ENCODE peak calls at places on chromosomes 4 and X, in eight cellular contexts. One of them, this sample, is unnamed.

GRCh38 chr4:100421356-100421978 is 96.4 kb downstream of the EMCN start:
- DNase-seq in neural crest cell: no peak
- DNase-seq in NCI-H2081 treated with DMSO at 0.1 percent for 48 hours: no peak
- DNase-seq in hippocampal formation: no peak
- DNase-seq in H4: peak; percentile 50
- DNase-seq in iris pigment epithelial cell: peak; percentile 55
- DNase-seq in cardiac muscle cell: peak; percentile 11
- DNase-seq in activated gamma-delta T cell treated with Interleukin-2 at 50 U/mL for 16 hours: no peak
- DNase-seq in this sample: peak; percentile 67

GRCh38 chr4:37765741-37766140 is 60.7 kb upstream of the PGM2 start:
- DNase-seq in neural crest cell: no peak
- DNase-seq in NCI-H2081 treated with DMSO at 0.1 percent for 48 hours: no peak
- DNase-seq in hippocampal formation: no peak
- DNase-seq in H4: no peak
- DNase-seq in iris pigment epithelial cell: no peak
- DNase-seq in cardiac muscle cell: no peak
- DNase-seq in activated gamma-delta T cell treated with Interleukin-2 at 50 U/mL for 16 hours: no peak
- DNase-seq in this sample: no peak

GRCh38 chr4:17810260-17811077 is at the start of the genes DCAF16 and NCAPG:
- DNase-seq in neural crest cell: peak; percentile 99
- DNase-seq in NCI-H2081 treated with DMSO at 0.1 percent for 48 hours: peak; percentile 97
- DNase-seq in hippocampal formation: peak; percentile 98
- DNase-seq in H4: peak; percentile 99
- DNase-seq in iris pigment epithelial cell: peak; percentile 99
- DNase-seq in cardiac muscle cell: peak; percentile 100
- DNase-seq in activated gamma-delta T cell treated with Interleukin-2 at 50 U/mL for 16 hours: peak; percentile 99
- DNase-seq in this sample: peak; percentile 99

GRCh38 chr4:7070729-7071511 is 3.1 kb upstream of the GRPEL1 start:
- DNase-seq in neural crest cell: peak; percentile 83
- DNase-seq in NCI-H2081 treated with DMSO at 0.1 percent for 48 hours: peak; percentile 39
- DNase-seq in hippocampal formation: peak; percentile 66
- DNase-seq in H4: peak; percentile 75
- DNase-seq in iris pigment epithelial cell: peak; percentile 52
- DNase-seq in cardiac muscle cell: peak; percentile 84
- DNase-seq in activated gamma-delta T cell treated with Interleukin-2 at 50 U/mL for 16 hours: peak; percentile 87
- DNase-seq in this sample: peak; percentile 66

GRCh38 chr4:38681283-38682066 is 17.5 kb downstream of the KLF3 start:
- DNase-seq in neural crest cell: no peak
- DNase-seq in NCI-H2081 treated with DMSO at 0.1 percent for 48 hours: no peak
- DNase-seq in hippocampal formation: no peak
- DNase-seq in H4: no peak
- DNase-seq in iris pigment epithelial cell: peak; percentile 90
- DNase-seq in cardiac muscle cell: no peak
- DNase-seq in activated gamma-delta T cell treated with Interleukin-2 at 50 U/mL for 16 hours: no peak
- DNase-seq in this sample: peak; percentile 83

GRCh38 chrX:150167482-150168324 is 195.4 kb upstream of the MAMLD1 start:
- DNase-seq in neural crest cell: no peak
- DNase-seq in NCI-H2081 treated with DMSO at 0.1 percent for 48 hours: no peak
- DNase-seq in hippocampal formation: no peak
- DNase-seq in H4: no peak
- DNase-seq in iris pigment epithelial cell: no peak
- DNase-seq in cardiac muscle cell: no peak
- DNase-seq in activated gamma-delta T cell treated with Interleukin-2 at 50 U/mL for 16 hours: no peak
- DNase-seq in this sample: no peak

GRCh38 chrX:140507982-140508305 is 3.1 kb upstream of the SOX3 start:
- DNase-seq in neural crest cell: peak; percentile 74
- DNase-seq in NCI-H2081 treated with DMSO at 0.1 percent for 48 hours: no peak
- DNase-seq in hippocampal formation: peak; percentile 23
- DNase-seq in H4: no peak
- DNase-seq in iris pigment epithelial cell: no peak
- DNase-seq in cardiac muscle cell: peak; percentile 64
- DNase-seq in activated gamma-delta T cell treated with Interleukin-2 at 50 U/mL for 16 hours: no peak
- DNase-seq in this sample: no peak

GRCh38 chr4:94488667-94489066 is 36.9 kb downstream of the PDLIM5 start:
- DNase-seq in neural crest cell: no peak
- DNase-seq in NCI-H2081 treated with DMSO at 0.1 percent for 48 hours: no peak
- DNase-seq in hippocampal formation: no peak
- DNase-seq in H4: peak; percentile 95
- DNase-seq in iris pigment epithelial cell: peak; percentile 85
- DNase-seq in cardiac muscle cell: no peak
- DNase-seq in activated gamma-delta T cell treated with Interleukin-2 at 50 U/mL for 16 hours: no peak
- DNase-seq in this sample: peak; percentile 52

GRCh38 chr4:85362550-85362949 is 112.4 kb upstream of the ARHGAP24 start:
- DNase-seq in neural crest cell: no peak
- DNase-seq in NCI-H2081 treated with DMSO at 0.1 percent for 48 hours: no peak
- DNase-seq in hippocampal formation: no peak
- DNase-seq in H4: no peak
- DNase-seq in iris pigment epithelial cell: no peak
- DNase-seq in cardiac muscle cell: no peak
- DNase-seq in activated gamma-delta T cell treated with Interleukin-2 at 50 U/mL for 16 hours: no peak
- DNase-seq in this sample: no peak

GRCh38 chr4:142940614-142941013 is 94.5 kb upstream of the INPP4B start:
- DNase-seq in neural crest cell: no peak
- DNase-seq in NCI-H2081 treated with DMSO at 0.1 percent for 48 hours: peak; percentile 79
- DNase-seq in hippocampal formation: no peak
- DNase-seq in H4: no peak
- DNase-seq in iris pigment epithelial cell: no peak
- DNase-seq in cardiac muscle cell: no peak
- DNase-seq in activated gamma-delta T cell treated with Interleukin-2 at 50 U/mL for 16 hours: no peak
- DNase-seq in this sample: no peak

GRCh38 chr4:54567327-54567726 is 90.4 kb upstream of the KIT start:
- DNase-seq in neural crest cell: no peak
- DNase-seq in NCI-H2081 treated with DMSO at 0.1 percent for 48 hours: no peak
- DNase-seq in hippocampal formation: no peak
- DNase-seq in H4: no peak
- DNase-seq in iris pigment epithelial cell: no peak
- DNase-seq in cardiac muscle cell: no peak
- DNase-seq in activated gamma-delta T cell treated with Interleukin-2 at 50 U/mL for 16 hours: no peak
- DNase-seq in this sample: no peak

GRCh38 chrX:87805829-87806490 is 288.4 kb downstream of the KLHL4 start:
- DNase-seq in neural crest cell: no peak
- DNase-seq in NCI-H2081 treated with DMSO at 0.1 percent for 48 hours: no peak
- DNase-seq in hippocampal formation: no peak
- DNase-seq in H4: peak; percentile 1
- DNase-seq in iris pigment epithelial cell: no peak
- DNase-seq in cardiac muscle cell: peak; percentile 53
- DNase-seq in activated gamma-delta T cell treated with Interleukin-2 at 50 U/mL for 16 hours: no peak
- DNase-seq in this sample: peak; percentile 0

GRCh38 chr4:42750091-42750490 is 93.2 kb upstream of the ATP8A1 start:
- DNase-seq in neural crest cell: no peak
- DNase-seq in NCI-H2081 treated with DMSO at 0.1 percent for 48 hours: no peak
- DNase-seq in hippocampal formation: no peak
- DNase-seq in H4: no peak
- DNase-seq in iris pigment epithelial cell: no peak
- DNase-seq in cardiac muscle cell: peak; percentile 45
- DNase-seq in activated gamma-delta T cell treated with Interleukin-2 at 50 U/mL for 16 hours: peak; percentile 32
- DNase-seq in this sample: peak; percentile 0

GRCh38 chr4:145298885-145299284 is 118.5 kb upstream of the OTUD4 start:
- DNase-seq in neural crest cell: no peak
- DNase-seq in NCI-H2081 treated with DMSO at 0.1 percent for 48 hours: no peak
- DNase-seq in hippocampal formation: no peak
- DNase-seq in H4: no peak
- DNase-seq in iris pigment epithelial cell: no peak
- DNase-seq in cardiac muscle cell: no peak
- DNase-seq in activated gamma-delta T cell treated with Interleukin-2 at 50 U/mL for 16 hours: no peak
- DNase-seq in this sample: no peak

GRCh38 chrX:47563801-47564315 is 2.9 kb downstream of the ARAF start:
- DNase-seq in neural crest cell: no peak
- DNase-seq in NCI-H2081 treated with DMSO at 0.1 percent for 48 hours: no peak
- DNase-seq in hippocampal formation: no peak
- DNase-seq in H4: no peak
- DNase-seq in iris pigment epithelial cell: peak; percentile 89
- DNase-seq in cardiac muscle cell: no peak
- DNase-seq in activated gamma-delta T cell treated with Interleukin-2 at 50 U/mL for 16 hours: no peak
- DNase-seq in this sample: peak; percentile 69

GRCh38 chrX:140274761-140275525 is 229.9 kb downstream of the SOX3 start:
- DNase-seq in neural crest cell: no peak
- DNase-seq in NCI-H2081 treated with DMSO at 0.1 percent for 48 hours: no peak
- DNase-seq in hippocampal formation: no peak
- DNase-seq in H4: peak; percentile 69
- DNase-seq in iris pigment epithelial cell: peak; percentile 38
- DNase-seq in cardiac muscle cell: no peak
- DNase-seq in activated gamma-delta T cell treated with Interleukin-2 at 50 U/mL for 16 hours: no peak
- DNase-seq in this sample: peak; percentile 2

GRCh38 chr4:120007171-120007894 is 59.3 kb downstream of the MAD2L1 start:
- DNase-seq in neural crest cell: no peak
- DNase-seq in NCI-H2081 treated with DMSO at 0.1 percent for 48 hours: no peak
- DNase-seq in hippocampal formation: no peak
- DNase-seq in H4: peak; percentile 68
- DNase-seq in iris pigment epithelial cell: peak; percentile 92
- DNase-seq in cardiac muscle cell: no peak
- DNase-seq in activated gamma-delta T cell treated with Interleukin-2 at 50 U/mL for 16 hours: no peak
- DNase-seq in this sample: peak; percentile 70

GRCh38 chr4:165548702-165549101 is 169.9 kb downstream of the CPE start:
- DNase-seq in neural crest cell: no peak
- DNase-seq in NCI-H2081 treated with DMSO at 0.1 percent for 48 hours: no peak
- DNase-seq in hippocampal formation: no peak
- DNase-seq in H4: no peak
- DNase-seq in iris pigment epithelial cell: no peak
- DNase-seq in cardiac muscle cell: no peak
- DNase-seq in activated gamma-delta T cell treated with Interleukin-2 at 50 U/mL for 16 hours: no peak
- DNase-seq in this sample: peak; percentile 49

GRCh38 chrX:43973249-43973672 is at the start of gene NDP:
- DNase-seq in neural crest cell: no peak
- DNase-seq in NCI-H2081 treated with DMSO at 0.1 percent for 48 hours: no peak
- DNase-seq in hippocampal formation: peak; percentile 49
- DNase-seq in H4: no peak
- DNase-seq in iris pigment epithelial cell: peak; percentile 9
- DNase-seq in cardiac muscle cell: peak; percentile 16
- DNase-seq in activated gamma-delta T cell treated with Interleukin-2 at 50 U/mL for 16 hours: no peak
- DNase-seq in this sample: peak; percentile 16

GRCh38 chr4:154528866-154529265 is 21.3 kb downstream of the PLRG1 start:
- DNase-seq in neural crest cell: no peak
- DNase-seq in NCI-H2081 treated with DMSO at 0.1 percent for 48 hours: no peak
- DNase-seq in hippocampal formation: no peak
- DNase-seq in H4: no peak
- DNase-seq in iris pigment epithelial cell: no peak
- DNase-seq in cardiac muscle cell: no peak
- DNase-seq in activated gamma-delta T cell treated with Interleukin-2 at 50 U/mL for 16 hours: no peak
- DNase-seq in this sample: peak; percentile 45

GRCh38 chr4:91057871-91058270 is 930.7 kb downstream of the CCSER1 start:
- DNase-seq in neural crest cell: no peak
- DNase-seq in NCI-H2081 treated with DMSO at 0.1 percent for 48 hours: no peak
- DNase-seq in hippocampal formation: no peak
- DNase-seq in H4: no peak
- DNase-seq in iris pigment epithelial cell: no peak
- DNase-seq in cardiac muscle cell: no peak
- DNase-seq in activated gamma-delta T cell treated with Interleukin-2 at 50 U/mL for 16 hours: no peak
- DNase-seq in this sample: no peak

GRCh38 chrX:16528620-16529019 is 121.3 kb upstream of the S100G start:
- DNase-seq in neural crest cell: no peak
- DNase-seq in NCI-H2081 treated with DMSO at 0.1 percent for 48 hours: no peak
- DNase-seq in hippocampal formation: no peak
- DNase-seq in H4: no peak
- DNase-seq in iris pigment epithelial cell: no peak
- DNase-seq in cardiac muscle cell: no peak
- DNase-seq in activated gamma-delta T cell treated with Interleukin-2 at 50 U/mL for 16 hours: no peak
- DNase-seq in this sample: no peak

GRCh38 chrX:110847334-110847733 is 51.7 kb upstream of the CHRDL1 start:
- DNase-seq in neural crest cell: peak; percentile 40
- DNase-seq in NCI-H2081 treated with DMSO at 0.1 percent for 48 hours: peak; percentile 64
- DNase-seq in hippocampal formation: no peak
- DNase-seq in H4: peak; percentile 54
- DNase-seq in iris pigment epithelial cell: peak; percentile 59
- DNase-seq in cardiac muscle cell: peak; percentile 81
- DNase-seq in activated gamma-delta T cell treated with Interleukin-2 at 50 U/mL for 16 hours: no peak
- DNase-seq in this sample: peak; percentile 75

GRCh38 chr4:33446953-33447352 is 2726.8 kb downstream of the PCDH7 start:
- DNase-seq in neural crest cell: no peak
- DNase-seq in NCI-H2081 treated with DMSO at 0.1 percent for 48 hours: no peak
- DNase-seq in hippocampal formation: no peak
- DNase-seq in H4: no peak
- DNase-seq in iris pigment epithelial cell: no peak
- DNase-seq in cardiac muscle cell: no peak
- DNase-seq in activated gamma-delta T cell treated with Interleukin-2 at 50 U/mL for 16 hours: no peak
- DNase-seq in this sample: no peak

GRCh38 chr4:3725936-3726895 is 40.0 kb upstream of the ADRA2C start:
- DNase-seq in neural crest cell: peak; percentile 12
- DNase-seq in NCI-H2081 treated with DMSO at 0.1 percent for 48 hours: no peak
- DNase-seq in hippocampal formation: no peak
- DNase-seq in H4: no peak
- DNase-seq in iris pigment epithelial cell: no peak
- DNase-seq in cardiac muscle cell: no peak
- DNase-seq in activated gamma-delta T cell treated with Interleukin-2 at 50 U/mL for 16 hours: no peak
- DNase-seq in this sample: no peak

GRCh38 chr4:3288571-3289094 is 4.2 kb upstream of the RGS12 start:
- DNase-seq in neural crest cell: no peak
- DNase-seq in NCI-H2081 treated with DMSO at 0.1 percent for 48 hours: no peak
- DNase-seq in hippocampal formation: no peak
- DNase-seq in H4: no peak
- DNase-seq in iris pigment epithelial cell: no peak
- DNase-seq in cardiac muscle cell: no peak
- DNase-seq in activated gamma-delta T cell treated with Interleukin-2 at 50 U/mL for 16 hours: no peak
- DNase-seq in this sample: no peak

GRCh38 chr4:8594097-8595038 is 1.8 kb downstream of the CPZ start:
- DNase-seq in neural crest cell: peak; percentile 65
- DNase-seq in NCI-H2081 treated with DMSO at 0.1 percent for 48 hours: peak; percentile 4
- DNase-seq in hippocampal formation: peak; percentile 10
- DNase-seq in H4: peak; percentile 72
- DNase-seq in iris pigment epithelial cell: peak; percentile 79
- DNase-seq in cardiac muscle cell: peak; percentile 86
- DNase-seq in activated gamma-delta T cell treated with Interleukin-2 at 50 U/mL for 16 hours: no peak
- DNase-seq in this sample: peak; percentile 76

GRCh38 chr4:2732526-2732925 is 23.6 kb downstream of the TNIP2 start:
- DNase-seq in neural crest cell: no peak
- DNase-seq in NCI-H2081 treated with DMSO at 0.1 percent for 48 hours: no peak
- DNase-seq in hippocampal formation: no peak
- DNase-seq in H4: no peak
- DNase-seq in iris pigment epithelial cell: no peak
- DNase-seq in cardiac muscle cell: no peak
- DNase-seq in activated gamma-delta T cell treated with Interleukin-2 at 50 U/mL for 16 hours: no peak
- DNase-seq in this sample: no peak

GRCh38 chr4:54076673-54077072 is 12.3 kb upstream of the CHIC2 start:
- DNase-seq in neural crest cell: no peak
- DNase-seq in NCI-H2081 treated with DMSO at 0.1 percent for 48 hours: no peak
- DNase-seq in hippocampal formation: no peak
- DNase-seq in H4: no peak
- DNase-seq in iris pigment epithelial cell: no peak
- DNase-seq in cardiac muscle cell: no peak
- DNase-seq in activated gamma-delta T cell treated with Interleukin-2 at 50 U/mL for 16 hours: no peak
- DNase-seq in this sample: no peak

GRCh38 chr4:92215471-92215870 is 88.3 kb upstream of the GRID2 start:
- DNase-seq in neural crest cell: no peak
- DNase-seq in NCI-H2081 treated with DMSO at 0.1 percent for 48 hours: no peak
- DNase-seq in hippocampal formation: no peak
- DNase-seq in H4: no peak
- DNase-seq in iris pigment epithelial cell: no peak
- DNase-seq in cardiac muscle cell: no peak
- DNase-seq in activated gamma-delta T cell treated with Interleukin-2 at 50 U/mL for 16 hours: no peak
- DNase-seq in this sample: no peak